ENCODE peak calls at places on chromosomes 5 and 9, in six cellular contexts. X is GM12865; E is activated CD8-positive, alpha-beta T cell treated with anti-CD3 and anti-CD28 coated beads, Interleukin-2, amount 10 ng/mL, durations not matched to agents 7 days and 5 days; Z is T-helper 9 cell; L is SW480; I is T47D. V is an unnamed sample.

GRCh38 chr5:127068771-127069330 is 4.5 kb downstream of the C5orf63 start:
- DNase-seq in I (no peak), L (no peak), Z (no peak), X (no peak), E (no peak), V (no peak)

GRCh38 chr5:172983542-172984243 is at the start of gene ATP6V0E1:
- DNase-seq in E (peak), X (peak), L (peak), I (peak), Z (peak), V (peak)

GRCh38 chr5:68242743-68243142 is 27.2 kb downstream of the PIK3R1 start:
- DNase-seq in L (no peak), E (no peak), I (no peak), X (no peak), Z (no peak), V (no peak)

GRCh38 chr9:98215821-98216220 is 23.4 kb upstream of the CORO2A start:
- DNase-seq in Z (peak), X (peak), E (no peak), I (peak), L (no peak), V (peak)

GRCh38 chr9:108162664-108163063 is 673.1 kb upstream of the KLF4 start:
- DNase-seq in L (peak), Z (no peak), I (no peak), E (no peak), X (no peak), V (peak)

GRCh38 chr9:101449071-101449721 is 13.6 kb upstream of the ALDOB start:
- DNase-seq in X (peak), Z (peak), E (peak), L (peak), I (peak), V (peak)

GRCh38 chr9:131731237-131731995 is 8.5 kb downstream of the RAPGEF1 start:
- DNase-seq in X (peak), I (no peak), E (peak), L (no peak), Z (no peak), V (peak)

GRCh38 chr5:27144456-27144855 is 106.1 kb upstream of the CDH9 start:
- DNase-seq in L (no peak), Z (no peak), X (no peak), I (no peak), E (no peak), V (no peak)

GRCh38 chr9:13915591-13916301 is 398.2 kb downstream of the NFIB start:
- DNase-seq in L (no peak), I (no peak), X (no peak), E (no peak), Z (no peak), V (peak)

GRCh38 chr9:68704498-68704803 is 589 bp upstream of the PIP5K1B start:
- DNase-seq in I (no peak), E (no peak), L (no peak), X (no peak), Z (no peak), V (no peak)

GRCh38 chr9:73548201-73548600 is 396.5 kb downstream of the ANXA1 start:
- DNase-seq in L (no peak), X (no peak), E (no peak), Z (no peak), I (peak), V (peak)